ENCODE peak calls at places on chromosomes 11 and 22, in six cellular contexts. O, H, G, S, Z and U are unnamed samples.

GRCh38 chr11:130897262-130898182 is 18.8 kb downstream of the SNX19 start:
- ATAC-seq in O (peak; percentile 82), H (no peak), G (peak; percentile 80), S (no peak), Z (peak; percentile 86), U (peak; percentile 76)

GRCh38 chr22:45612940-45613339 is 58.7 kb upstream of the ATXN10 start:
- ATAC-seq in O (no peak), H (no peak), G (no peak), S (no peak), Z (no peak), U (peak; percentile 22)

GRCh38 chr11:111645657-111646316 is 43.5 kb downstream of the SIK2 start:
- ATAC-seq in O (no peak), H (no peak), G (no peak), S (no peak), Z (no peak), U (no peak)

GRCh38 chr11:18802381-18803257 is 11.0 kb upstream of the PTPN5 start:
- ATAC-seq in O (peak; percentile 84), H (peak; percentile 81), G (peak; percentile 68), S (peak; percentile 34), Z (peak; percentile 72), U (no peak)

GRCh38 chr11:88370782-88371181 is 33.2 kb upstream of the CTSC start:
- ATAC-seq in O (no peak), H (no peak), G (no peak), S (no peak), Z (no peak), U (no peak)

GRCh38 chr11:3016861-3017260 is 24.7 kb upstream of the NAP1L4 start:
- ATAC-seq in O (no peak), H (no peak), G (peak; percentile 30), S (no peak), Z (no peak), U (no peak)

GRCh38 chr11:126072141-126072741 is 9.6 kb upstream of the CDON start:
- ATAC-seq in O (no peak), H (no peak), G (no peak), S (no peak), Z (no peak), U (no peak)

GRCh38 chr22:37922177-37922576 is 16.1 kb downstream of the MICALL1 start:
- ATAC-seq in O (no peak), H (no peak), G (peak; percentile 64), S (no peak), Z (no peak), U (no peak)

GRCh38 chr22:45397806-45398205 is 15.6 kb downstream of the SMC1B start:
- ATAC-seq in O (no peak), H (no peak), G (peak; percentile 56), S (no peak), Z (no peak), U (no peak)

GRCh38 chr11:123006860-123007542 is 25.4 kb upstream of the BSX start:
- ATAC-seq in O (no peak), H (no peak), G (no peak), S (no peak), Z (no peak), U (no peak)

GRCh38 chr11:75583710-75584658 is 21.9 kb downstream of the SERPINH1 start:
- ATAC-seq in O (peak; percentile 69), H (peak; percentile 67), G (peak; percentile 50), S (peak; percentile 25), Z (peak; percentile 33), U (peak; percentile 26)

GRCh38 chr11:63680842-63681207 is 475 bp upstream of the RTN3 start:
- ATAC-seq in O (peak; percentile 4), H (no peak), G (peak; percentile 26), S (no peak), Z (peak; percentile 0), U (peak; percentile 5)

GRCh38 chr11:73916435-73916834 is 34.4 kb upstream of the DNAJB13 start:
- ATAC-seq in O (no peak), H (no peak), G (no peak), S (no peak), Z (peak; percentile 70), U (no peak)

GRCh38 chr11:134643115-134643514 is 231.1 kb upstream of the B3GAT1 start:
- ATAC-seq in O (no peak), H (no peak), G (no peak), S (no peak), Z (no peak), U (no peak)

GRCh38 chr11:108654994-108655631 is 9.8 kb upstream of the DDX10 start:
- ATAC-seq in O (peak; percentile 86), H (peak; percentile 92), G (peak; percentile 73), S (no peak), Z (peak; percentile 66), U (peak; percentile 55)

GRCh38 chr11:105298630-105299029 is 159.1 kb upstream of the CARD18 start:
- ATAC-seq in O (no peak), H (no peak), G (no peak), S (no peak), Z (no peak), U (no peak)

GRCh38 chr11:58142781-58143180 is 17.5 kb upstream of the OR9I1 start:
- ATAC-seq in O (no peak), H (no peak), G (no peak), S (no peak), Z (no peak), U (no peak)

GRCh38 chr11:61529537-61530225 is 21.1 kb downstream of the LRRC10B start:
- ATAC-seq in O (peak; percentile 42), H (no peak), G (no peak), S (no peak), Z (peak; percentile 40), U (no peak)

GRCh38 chr11:72380132-72380503 is 54.2 kb downstream of the CLPB start:
- ATAC-seq in O (peak; percentile 71), H (no peak), G (no peak), S (no peak), Z (no peak), U (no peak)

GRCh38 chr11:12137938-12138731 is 27.7 kb downstream of the MICAL2 start:
- ATAC-seq in O (peak; percentile 1), H (peak; percentile 25), G (no peak), S (no peak), Z (no peak), U (peak; percentile 53)

GRCh38 chr11:63847363-63847762 is 8.5 kb downstream of the MARK2 start:
- ATAC-seq in O (peak; percentile 74), H (no peak), G (no peak), S (no peak), Z (peak; percentile 86), U (peak; percentile 76)

GRCh38 chr11:69207165-69207889 is 51.6 kb downstream of the SMIM38 start:
- ATAC-seq in O (peak; percentile 79), H (no peak), G (no peak), S (no peak), Z (no peak), U (no peak)

GRCh38 chr22:18056802-18057474 is 20.9 kb upstream of the PEX26 start:
- ATAC-seq in O (no peak), H (no peak), G (no peak), S (no peak), Z (no peak), U (peak; percentile 55)

GRCh38 chr22:16594026-16594425 is 1.4 kb upstream of the CCT8L2 start:
- ATAC-seq in O (no peak), H (no peak), G (no peak), S (no peak), Z (no peak), U (no peak)

GRCh38 chr11:130131957-130132850 is 27.4 kb upstream of the ST14 start:
- ATAC-seq in O (peak; percentile 93), H (peak; percentile 96), G (peak; percentile 73), S (peak; percentile 92), Z (peak; percentile 87), U (peak; percentile 87)

GRCh38 chr11:118223576-118223975 is 1.2 kb downstream of the JAML start:
- ATAC-seq in O (no peak), H (no peak), G (no peak), S (no peak), Z (no peak), U (no peak)

GRCh38 chr22:19703869-19704268 is 10.4 kb upstream of the SEPTIN5 start:
- ATAC-seq in O (no peak), H (no peak), G (no peak), S (no peak), Z (no peak), U (peak; percentile 38)

GRCh38 chr11:64306876-64307622 is 1.7 kb downstream of the ESRRA start:
- ATAC-seq in O (no peak), H (no peak), G (no peak), S (no peak), Z (no peak), U (no peak)

GRCh38 chr11:34266090-34266912 is 91.5 kb downstream of the ABTB2 start:
- ATAC-seq in O (peak; percentile 39), H (peak; percentile 34), G (peak; percentile 4), S (no peak), Z (no peak), U (no peak)

GRCh38 chr11:96486890-96487633 is 97.2 kb downstream of the JRKL start:
- ATAC-seq in O (peak; percentile 89), H (peak; percentile 91), G (no peak), S (no peak), Z (peak; percentile 58), U (no peak)

GRCh38 chr11:55956521-55956920 is 13.2 kb downstream of the OR10AG1 start:
- ATAC-seq in O (no peak), H (no peak), G (no peak), S (no peak), Z (no peak), U (no peak)

GRCh38 chr11:93591247-93591898 is 48.2 kb upstream of the SMCO4 start:
- ATAC-seq in O (no peak), H (peak; percentile 70), G (no peak), S (no peak), Z (no peak), U (no peak)

GRCh38 chr22:31947296-31947695 is 3.0 kb downstream of the YWHAH start:
- ATAC-seq in O (no peak), H (peak; percentile 27), G (no peak), S (peak; percentile 33), Z (no peak), U (no peak)

GRCh38 chr11:200224-201003 is 6.8 kb downstream of the BET1L start:
- ATAC-seq in O (no peak), H (no peak), G (no peak), S (no peak), Z (no peak), U (no peak)

GRCh38 chr11:10302294-10302743 is 2.6 kb upstream of the ADM start:
- ATAC-seq in O (peak; percentile 38), H (no peak), G (no peak), S (peak; percentile 0), Z (peak; percentile 16), U (no peak)